ENCODE peak calls at places on chromosomes 3 and 15, in nine cellular contexts. One of them, this sample, is unnamed.

GRCh38 chr3:18295171-18295920 is 129.8 kb downstream of the SATB1 start:
- DNase-seq in fibroblast of lung: peak; percentile 25
- DNase-seq in GM13976: peak; percentile 23
- DNase-seq in body of pancreas: peak; percentile 45
- DNase-seq in glutamatergic neuron: peak; percentile 29
- DNase-seq in cardiac muscle cell: peak; percentile 81
- DNase-seq in progenitor cell of endocrine pancreas: peak; percentile 10
- DNase-seq in right atrium auricular region: no peak
- DNase-seq in cardiac fibroblast: peak; percentile 55
- DNase-seq in this sample: peak; percentile 23

GRCh38 chr3:147735662-147736061 is 326.5 kb downstream of the ZIC1 start:
- DNase-seq in progenitor cell of endocrine pancreas: no peak
- DNase-seq in glutamatergic neuron: no peak
- DNase-seq in right atrium auricular region: no peak
- DNase-seq in cardiac muscle cell: no peak
- DNase-seq in cardiac fibroblast: no peak
- DNase-seq in body of pancreas: no peak
- DNase-seq in GM13976: no peak
- DNase-seq in fibroblast of lung: no peak
- DNase-seq in this sample: no peak

GRCh38 chr3:70516081-70516480 is 203.6 kb upstream of the MDFIC2 start:
- DNase-seq in fibroblast of lung: no peak
- DNase-seq in glutamatergic neuron: no peak
- DNase-seq in body of pancreas: peak; percentile 55
- DNase-seq in progenitor cell of endocrine pancreas: no peak
- DNase-seq in right atrium auricular region: no peak
- DNase-seq in cardiac fibroblast: no peak
- DNase-seq in cardiac muscle cell: peak; percentile 7
- DNase-seq in GM13976: no peak
- DNase-seq in this sample: no peak

GRCh38 chr3:47669026-47669749 is 90.5 kb upstream of the CSPG5 start:
- DNase-seq in cardiac muscle cell: no peak
- DNase-seq in GM13976: no peak
- DNase-seq in cardiac fibroblast: peak; percentile 14
- DNase-seq in fibroblast of lung: peak; percentile 42
- DNase-seq in body of pancreas: no peak
- DNase-seq in glutamatergic neuron: no peak
- DNase-seq in right atrium auricular region: no peak
- DNase-seq in progenitor cell of endocrine pancreas: no peak
- DNase-seq in this sample: no peak

GRCh38 chr15:23420806-23421575 is 26.1 kb downstream of the GOLGA6L2 start:
- DNase-seq in GM13976: no peak
- DNase-seq in body of pancreas: no peak
- DNase-seq in right atrium auricular region: no peak
- DNase-seq in cardiac fibroblast: peak; percentile 14
- DNase-seq in glutamatergic neuron: no peak
- DNase-seq in fibroblast of lung: peak; percentile 9
- DNase-seq in progenitor cell of endocrine pancreas: no peak
- DNase-seq in cardiac muscle cell: no peak
- DNase-seq in this sample: no peak

GRCh38 chr15:26037369-26037768 is 174.2 kb upstream of the ATP10A start:
- DNase-seq in body of pancreas: no peak
- DNase-seq in progenitor cell of endocrine pancreas: no peak
- DNase-seq in GM13976: no peak
- DNase-seq in cardiac fibroblast: no peak
- DNase-seq in glutamatergic neuron: no peak
- DNase-seq in cardiac muscle cell: no peak
- DNase-seq in right atrium auricular region: no peak
- DNase-seq in fibroblast of lung: no peak
- DNase-seq in this sample: no peak

GRCh38 chr3:196463804-196464203 is 31.6 kb upstream of the UBXN7 start:
- DNase-seq in body of pancreas: no peak
- DNase-seq in glutamatergic neuron: no peak
- DNase-seq in cardiac fibroblast: no peak
- DNase-seq in cardiac muscle cell: no peak
- DNase-seq in right atrium auricular region: no peak
- DNase-seq in fibroblast of lung: no peak
- DNase-seq in progenitor cell of endocrine pancreas: no peak
- DNase-seq in GM13976: no peak
- DNase-seq in this sample: no peak

GRCh38 chr15:70164910-70165791 is 67.4 kb upstream of the TLE3 start:
- DNase-seq in progenitor cell of endocrine pancreas: peak; percentile 73
- DNase-seq in body of pancreas: peak; percentile 87
- DNase-seq in fibroblast of lung: no peak
- DNase-seq in glutamatergic neuron: no peak
- DNase-seq in cardiac muscle cell: no peak
- DNase-seq in GM13976: no peak
- DNase-seq in right atrium auricular region: no peak
- DNase-seq in cardiac fibroblast: no peak
- DNase-seq in this sample: no peak

GRCh38 chr3:43867673-43868072 is 176.9 kb downstream of the ABHD5 start:
- DNase-seq in body of pancreas: no peak
- DNase-seq in glutamatergic neuron: no peak
- DNase-seq in GM13976: no peak
- DNase-seq in progenitor cell of endocrine pancreas: no peak
- DNase-seq in cardiac muscle cell: no peak
- DNase-seq in right atrium auricular region: no peak
- DNase-seq in cardiac fibroblast: peak; percentile 81
- DNase-seq in fibroblast of lung: peak; percentile 71
- DNase-seq in this sample: no peak

GRCh38 chr15:43268111-43269105 is 1.7 kb upstream of the TGM5 start:
- DNase-seq in GM13976: peak; percentile 74
- DNase-seq in progenitor cell of endocrine pancreas: no peak
- DNase-seq in cardiac fibroblast: peak; percentile 7
- DNase-seq in glutamatergic neuron: no peak
- DNase-seq in body of pancreas: no peak
- DNase-seq in fibroblast of lung: no peak
- DNase-seq in cardiac muscle cell: peak; percentile 66
- DNase-seq in right atrium auricular region: peak; percentile 55
- DNase-seq in this sample: peak; percentile 48

GRCh38 chr3:71127052-71127451 is 456.5 kb downstream of the FOXP1 start:
- DNase-seq in glutamatergic neuron: no peak
- DNase-seq in fibroblast of lung: no peak
- DNase-seq in progenitor cell of endocrine pancreas: no peak
- DNase-seq in GM13976: no peak
- DNase-seq in cardiac fibroblast: peak; percentile 12
- DNase-seq in right atrium auricular region: no peak
- DNase-seq in cardiac muscle cell: no peak
- DNase-seq in body of pancreas: no peak
- DNase-seq in this sample: no peak

GRCh38 chr15:89747708-89748682 is 3.1 kb downstream of the MESP1 start:
- DNase-seq in cardiac fibroblast: no peak
- DNase-seq in fibroblast of lung: no peak
- DNase-seq in GM13976: no peak
- DNase-seq in cardiac muscle cell: no peak
- DNase-seq in glutamatergic neuron: no peak
- DNase-seq in body of pancreas: no peak
- DNase-seq in progenitor cell of endocrine pancreas: no peak
- DNase-seq in right atrium auricular region: no peak
- DNase-seq in this sample: no peak

GRCh38 chr3:18429021-18429745 is 4.0 kb upstream of the SATB1 start:
- DNase-seq in GM13976: no peak
- DNase-seq in glutamatergic neuron: no peak
- DNase-seq in progenitor cell of endocrine pancreas: no peak
- DNase-seq in cardiac fibroblast: no peak
- DNase-seq in body of pancreas: no peak
- DNase-seq in right atrium auricular region: no peak
- DNase-seq in fibroblast of lung: no peak
- DNase-seq in cardiac muscle cell: no peak
- DNase-seq in this sample: no peak

GRCh38 chr3:158205994-158206393 is 96.1 kb downstream of the RSRC1 start:
- DNase-seq in cardiac fibroblast: peak; percentile 13
- DNase-seq in body of pancreas: no peak
- DNase-seq in GM13976: no peak
- DNase-seq in glutamatergic neuron: no peak
- DNase-seq in fibroblast of lung: no peak
- DNase-seq in progenitor cell of endocrine pancreas: no peak
- DNase-seq in right atrium auricular region: no peak
- DNase-seq in cardiac muscle cell: no peak
- DNase-seq in this sample: no peak

GRCh38 chr15:74780523-74780982 is 1.3 kb upstream of the CSK start:
- DNase-seq in GM13976: no peak
- DNase-seq in right atrium auricular region: no peak
- DNase-seq in cardiac fibroblast: no peak
- DNase-seq in cardiac muscle cell: no peak
- DNase-seq in progenitor cell of endocrine pancreas: no peak
- DNase-seq in body of pancreas: no peak
- DNase-seq in glutamatergic neuron: no peak
- DNase-seq in fibroblast of lung: no peak
- DNase-seq in this sample: no peak

GRCh38 chr15:101561584-101561906 is 72.0 kb upstream of the PCSK6 start:
- DNase-seq in progenitor cell of endocrine pancreas: no peak
- DNase-seq in glutamatergic neuron: no peak
- DNase-seq in fibroblast of lung: no peak
- DNase-seq in GM13976: no peak
- DNase-seq in right atrium auricular region: peak; percentile 40
- DNase-seq in cardiac muscle cell: no peak
- DNase-seq in body of pancreas: no peak
- DNase-seq in cardiac fibroblast: no peak
- DNase-seq in this sample: no peak

GRCh38 chr3:50221413-50222168 is 14.4 kb upstream of the GNAI2 start:
- DNase-seq in GM13976: no peak
- DNase-seq in glutamatergic neuron: no peak
- DNase-seq in body of pancreas: peak; percentile 59
- DNase-seq in fibroblast of lung: no peak
- DNase-seq in right atrium auricular region: no peak
- DNase-seq in cardiac muscle cell: no peak
- DNase-seq in cardiac fibroblast: no peak
- DNase-seq in progenitor cell of endocrine pancreas: no peak
- DNase-seq in this sample: no peak
- TF ChIP-seq CTCF in GM13976: no peak
- TF ChIP-seq CTCF in glutamatergic neuron: no peak
- TF ChIP-seq CTCF in body of pancreas: peak; percentile 33
- TF ChIP-seq CTCF in fibroblast of lung: no peak
- TF ChIP-seq CTCF in right atrium auricular region: no peak
- TF ChIP-seq CTCF in cardiac muscle cell: no peak
- TF ChIP-seq CTCF in cardiac fibroblast: no peak
- TF ChIP-seq CTCF in progenitor cell of endocrine pancreas: peak; percentile 35
- TF ChIP-seq CTCF in this sample: no peak

GRCh38 chr3:101896103-101896757 is 46.9 kb downstream of the NFKBIZ start:
- DNase-seq in body of pancreas: no peak
- DNase-seq in right atrium auricular region: no peak
- DNase-seq in cardiac fibroblast: no peak
- DNase-seq in fibroblast of lung: peak; percentile 13
- DNase-seq in glutamatergic neuron: no peak
- DNase-seq in GM13976: no peak
- DNase-seq in progenitor cell of endocrine pancreas: no peak
- DNase-seq in cardiac muscle cell: no peak
- DNase-seq in this sample: no peak

GRCh38 chr3:101888653-101889052 is 39.3 kb downstream of the NFKBIZ start:
- DNase-seq in cardiac fibroblast: peak; percentile 20
- DNase-seq in GM13976: no peak
- DNase-seq in fibroblast of lung: no peak
- DNase-seq in glutamatergic neuron: no peak
- DNase-seq in progenitor cell of endocrine pancreas: no peak
- DNase-seq in body of pancreas: no peak
- DNase-seq in cardiac muscle cell: no peak
- DNase-seq in right atrium auricular region: no peak
- DNase-seq in this sample: no peak

GRCh38 chr3:101890716-101891115 is 41.4 kb downstream of the NFKBIZ start:
- DNase-seq in glutamatergic neuron: no peak
- DNase-seq in right atrium auricular region: no peak
- DNase-seq in GM13976: no peak
- DNase-seq in cardiac muscle cell: no peak
- DNase-seq in cardiac fibroblast: peak; percentile 24
- DNase-seq in fibroblast of lung: peak; percentile 67
- DNase-seq in progenitor cell of endocrine pancreas: no peak
- DNase-seq in body of pancreas: no peak
- DNase-seq in this sample: no peak

GRCh38 chr3:101897013-101897412 is 47.7 kb downstream of the NFKBIZ start:
- DNase-seq in glutamatergic neuron: no peak
- DNase-seq in fibroblast of lung: no peak
- DNase-seq in cardiac muscle cell: no peak
- DNase-seq in progenitor cell of endocrine pancreas: no peak
- DNase-seq in GM13976: no peak
- DNase-seq in cardiac fibroblast: no peak
- DNase-seq in right atrium auricular region: no peak
- DNase-seq in body of pancreas: no peak
- DNase-seq in this sample: no peak

DNA sequence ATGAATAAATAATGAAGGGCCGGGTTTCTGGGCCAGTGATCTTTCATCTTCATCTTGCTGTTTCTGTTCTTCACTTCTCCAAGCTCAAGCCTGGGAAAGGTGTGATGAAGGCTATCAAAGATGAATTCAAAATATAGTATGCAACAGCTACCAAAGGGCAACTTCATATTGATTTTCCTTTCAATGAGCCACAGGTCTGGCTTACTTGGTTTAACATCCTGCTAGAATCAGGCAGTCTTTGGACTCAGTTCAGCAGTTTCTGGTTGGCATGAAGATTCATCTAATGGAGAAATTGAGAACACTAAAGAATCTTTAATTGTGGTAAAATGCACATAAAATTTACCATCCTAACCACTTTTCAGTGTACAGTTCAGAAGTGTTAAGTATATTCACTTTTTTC is 43.3 kb downstream of the NFKBIZ start:
- DNase-seq in body of pancreas: no peak
- DNase-seq in progenitor cell of endocrine pancreas: no peak
- DNase-seq in fibroblast of lung: no peak
- DNase-seq in right atrium auricular region: no peak
- DNase-seq in glutamatergic neuron: no peak
- DNase-seq in GM13976: no peak
- DNase-seq in cardiac muscle cell: no peak
- DNase-seq in cardiac fibroblast: no peak
- DNase-seq in this sample: no peak
- TF ChIP-seq CTCF in body of pancreas: no peak
- TF ChIP-seq CTCF in progenitor cell of endocrine pancreas: no peak
- TF ChIP-seq CTCF in fibroblast of lung: no peak
- TF ChIP-seq CTCF in right atrium auricular region: no peak
- TF ChIP-seq CTCF in glutamatergic neuron: no peak
- TF ChIP-seq CTCF in GM13976: no peak
- TF ChIP-seq CTCF in cardiac muscle cell: no peak
- TF ChIP-seq CTCF in cardiac fibroblast: no peak
- TF ChIP-seq CTCF in this sample: no peak

DNA sequence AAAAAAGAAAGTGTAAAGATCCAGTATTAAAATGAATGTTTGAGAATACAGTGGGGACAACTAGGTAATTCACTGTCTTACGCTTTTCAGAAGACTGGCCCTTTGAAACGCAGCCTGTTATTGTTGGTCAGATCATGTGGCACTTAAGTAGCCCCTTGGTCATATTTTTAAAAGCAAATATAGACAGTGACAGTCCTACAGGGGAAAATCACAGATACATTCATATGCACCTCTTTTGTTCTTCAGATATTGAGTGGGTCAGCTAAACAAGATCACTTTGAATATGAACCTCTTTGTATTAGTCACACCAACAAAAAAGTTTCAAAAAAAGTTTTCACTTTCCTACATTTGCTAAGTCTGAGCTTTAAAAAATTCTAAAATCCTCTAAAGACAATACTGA is 36.0 kb downstream of the TIGIT start:
- DNase-seq in right atrium auricular region: no peak
- DNase-seq in cardiac fibroblast: no peak
- DNase-seq in fibroblast of lung: no peak
- DNase-seq in glutamatergic neuron: no peak
- DNase-seq in body of pancreas: no peak
- DNase-seq in cardiac muscle cell: no peak
- DNase-seq in progenitor cell of endocrine pancreas: no peak
- DNase-seq in GM13976: no peak
- DNase-seq in this sample: no peak
- TF ChIP-seq CTCF in right atrium auricular region: no peak
- TF ChIP-seq CTCF in cardiac fibroblast: no peak
- TF ChIP-seq CTCF in fibroblast of lung: no peak
- TF ChIP-seq CTCF in glutamatergic neuron: no peak
- TF ChIP-seq CTCF in body of pancreas: no peak
- TF ChIP-seq CTCF in cardiac muscle cell: no peak
- TF ChIP-seq CTCF in progenitor cell of endocrine pancreas: no peak
- TF ChIP-seq CTCF in GM13976: no peak
- TF ChIP-seq CTCF in this sample: no peak

GRCh38 chr3:115913069-115913686 is 289.9 kb downstream of the GAP43 start:
- DNase-seq in cardiac muscle cell: no peak
- DNase-seq in fibroblast of lung: peak; percentile 24
- DNase-seq in glutamatergic neuron: no peak
- DNase-seq in progenitor cell of endocrine pancreas: no peak
- DNase-seq in cardiac fibroblast: no peak
- DNase-seq in GM13976: peak; percentile 10
- DNase-seq in body of pancreas: no peak
- DNase-seq in right atrium auricular region: no peak
- DNase-seq in this sample: no peak
- TF ChIP-seq CTCF in cardiac muscle cell: peak; percentile 27
- TF ChIP-seq CTCF in fibroblast of lung: peak; percentile 26
- TF ChIP-seq CTCF in glutamatergic neuron: peak; percentile 66
- TF ChIP-seq CTCF in progenitor cell of endocrine pancreas: peak; percentile 52
- TF ChIP-seq CTCF in cardiac fibroblast: no peak
- TF ChIP-seq CTCF in GM13976: peak; percentile 3
- TF ChIP-seq CTCF in body of pancreas: no peak
- TF ChIP-seq CTCF in right atrium auricular region: peak; percentile 22
- TF ChIP-seq CTCF in this sample: peak; percentile 39